ENCODE peak calls at places on chromosomes 6 and 20, in nine cellular contexts. K is GM10248, I is spleen, T is cardiac fibroblast, W is GM12865, S is AG09309, B is prostate gland, J is psoas muscle, H is neural progenitor cell. U is an unnamed sample.

GRCh38 chr6:4281341-4282293 is 146.2 kb upstream of the ECI2 start:
- DNase-seq in B (peak), S (no peak), H (peak), T (peak), I (peak), J (peak), K (peak), W (peak), U (peak)

GRCh38 chr6:136307351-136307750 is 17.7 kb upstream of the BCLAF1 start:
- DNase-seq in H (no peak), S (no peak), J (no peak), B (no peak), W (no peak), I (no peak), T (no peak), K (no peak), U (no peak)

GRCh38 chr6:149750136-149750609 is 632 bp downstream of the PCMT1 start:
- DNase-seq in K (peak), I (no peak), W (peak), T (peak), S (no peak), B (peak), J (peak), H (peak), U (peak)

GRCh38 chr6:44727651-44728630 is 340.4 kb downstream of the CDC5L start:
- DNase-seq in B (peak), T (no peak), J (no peak), W (no peak), S (no peak), H (no peak), I (no peak), K (no peak), U (no peak)

GRCh38 chr20:54115172-54115854 is 44.9 kb upstream of the BCAS1 start:
- DNase-seq in T (peak), I (no peak), K (no peak), W (no peak), B (no peak), H (no peak), S (peak), J (no peak), U (no peak)

GRCh38 chr6:100965069-100965468 is 83.9 kb upstream of the ASCC3 start:
- DNase-seq in B (no peak), K (no peak), S (no peak), W (no peak), J (no peak), H (no peak), I (no peak), T (no peak), U (no peak)

GRCh38 chr6:48087448-48087847 is 23.5 kb downstream of the PTCHD4 start:
- DNase-seq in H (no peak), K (no peak), W (peak), I (no peak), S (no peak), B (no peak), J (no peak), T (peak), U (no peak)

GRCh38 chr6:44630125-44631028 is 242.9 kb downstream of the CDC5L start:
- DNase-seq in W (peak), J (no peak), K (peak), T (peak), I (no peak), B (peak), S (no peak), H (peak), U (peak)

GRCh38 chr20:34546751-34547181 is 11.8 kb upstream of the MAP1LC3A start:
- DNase-seq in K (no peak), J (no peak), T (no peak), I (no peak), H (no peak), B (no peak), W (no peak), S (no peak), U (no peak)

GRCh38 chr6:100268326-100268725 is 196.4 kb downstream of the SIM1 start:
- DNase-seq in J (no peak), S (no peak), T (no peak), B (no peak), K (no peak), I (no peak), H (no peak), W (no peak), U (no peak)

GRCh38 chr6:155408981-155409380 is 46.7 kb downstream of the NOX3 start:
- DNase-seq in T (no peak), W (no peak), H (no peak), S (no peak), K (no peak), B (no peak), J (no peak), I (no peak), U (no peak)
- TF ChIP-seq CTCF in T (no peak), W (no peak), H (no peak), S (no peak), K (no peak), B (no peak), J (no peak), I (no peak), U (no peak)

DNA sequence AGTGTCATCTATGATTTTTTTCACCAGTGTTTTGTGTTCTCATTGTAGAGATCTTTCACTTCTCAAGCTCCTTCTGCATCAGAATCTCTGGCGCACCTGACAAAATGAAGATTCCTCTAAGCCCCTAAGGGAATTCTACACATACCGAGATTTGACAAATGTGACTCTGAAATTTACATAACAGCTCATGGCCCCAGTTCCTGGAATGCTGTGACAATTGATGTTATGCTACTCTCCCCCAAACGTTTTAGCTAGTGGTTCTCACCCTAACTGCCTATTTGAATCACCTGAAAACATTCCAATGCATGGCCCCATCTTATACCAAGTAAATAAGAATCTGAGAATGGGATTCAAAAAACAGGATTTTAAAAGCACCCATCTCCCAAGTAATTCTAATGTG is 162.1 kb upstream of the FKBP1C start:
- DNase-seq in B (no peak), T (no peak), W (no peak), K (no peak), I (no peak), S (no peak), J (no peak), H (no peak), U (no peak)
- TF ChIP-seq CTCF in B (no peak), T (no peak), W (no peak), K (no peak), I (no peak), S (no peak), J (no peak), H (no peak), U (no peak)

DNA sequence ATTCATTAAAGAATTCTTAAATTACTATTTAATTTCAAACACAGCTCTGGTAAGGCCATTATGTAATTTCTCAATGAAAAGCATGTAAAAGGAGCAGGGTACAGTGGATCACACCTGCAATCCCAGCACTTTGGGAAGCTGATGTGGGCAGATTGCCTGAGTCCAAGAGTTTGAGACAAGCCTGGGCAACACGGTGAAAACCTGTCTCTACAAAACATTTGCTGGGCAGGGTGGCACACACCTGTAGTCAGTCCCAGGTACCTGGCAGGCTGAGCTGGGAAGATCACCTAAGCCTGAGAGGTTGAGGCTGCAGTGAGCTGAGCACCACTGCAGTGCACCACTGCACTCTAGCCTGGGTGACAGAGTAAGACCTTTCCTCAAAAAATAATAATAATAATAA is 37.4 kb downstream of the MDN1 start:
- DNase-seq in W (no peak), K (no peak), T (no peak), B (no peak), I (no peak), S (no peak), H (no peak), J (no peak), U (no peak)
- TF ChIP-seq CTCF in W (no peak), K (no peak), T (no peak), B (no peak), I (no peak), S (no peak), H (no peak), J (no peak), U (no peak)

GRCh38 chr6:94049001-94049400 is 629.6 kb upstream of the EPHA7 start:
- DNase-seq in B (no peak), H (no peak), J (no peak), T (no peak), S (no peak), K (no peak), W (no peak), I (no peak), U (no peak)

GRCh38 chr6:94050515-94050914 is 631.2 kb upstream of the EPHA7 start:
- DNase-seq in H (no peak), T (no peak), W (no peak), J (no peak), K (no peak), I (no peak), S (no peak), B (no peak), U (no peak)

GRCh38 chr6:94052754-94053153 is 633.4 kb upstream of the EPHA7 start:
- DNase-seq in S (no peak), T (no peak), W (no peak), I (no peak), K (no peak), H (peak), B (no peak), J (no peak), U (no peak)
- TF ChIP-seq CTCF in S (no peak), T (peak), W (no peak), I (no peak), K (peak), H (peak), B (peak), J (no peak), U (peak)

GRCh38 chr6:77021232-77021631 is 442.1 kb downstream of the HTR1B start:
- DNase-seq in J (no peak), B (no peak), K (no peak), T (no peak), W (no peak), I (no peak), H (no peak), S (no peak), U (no peak)
- TF ChIP-seq CTCF in J (no peak), B (no peak), K (no peak), T (no peak), W (no peak), I (no peak), H (no peak), S (peak), U (no peak)

GRCh38 chr6:169121013-169121412 is 132.6 kb downstream of the THBS2 start:
- DNase-seq in T (no peak), B (no peak), S (no peak), K (no peak), J (no peak), I (no peak), H (no peak), W (no peak), U (no peak)
- TF ChIP-seq CTCF in T (peak), B (no peak), S (no peak), K (no peak), J (no peak), I (no peak), H (no peak), W (no peak), U (no peak)

U was measured in progenitor cell of endocrine pancreas.